ENCODE peak calls at places on chromosomes 5 and 9, in seven cellular contexts. T, G, O, S, V, W and C are unnamed samples.

GRCh38 chr9:130143974-130144373 is 28.2 kb upstream of the NCS1 start:
- DNase-seq in G (no peak), S (peak; percentile 40), V (no peak), O (no peak), T (peak; percentile 42), W (no peak), C (no peak)

GRCh38 chr5:179153921-179154345 is 93.8 kb downstream of the ZNF354C start:
- DNase-seq in S (no peak), W (no peak), V (no peak), O (no peak), G (no peak), T (no peak), C (no peak)

GRCh38 chr9:72173080-72173479 is 23.8 kb downstream of the GDA start:
- DNase-seq in S (no peak), W (no peak), V (no peak), G (no peak), O (no peak), T (no peak), C (no peak)

GRCh38 chr5:81601912-81602311 is 149.0 kb downstream of the SSBP2 start:
- DNase-seq in T (peak; percentile 74), G (no peak), V (no peak), W (no peak), O (no peak), S (peak; percentile 22), C (no peak)

GRCh38 chr5:133247881-133248642 is 196.2 kb downstream of the HSPA4 start:
- DNase-seq in T (peak; percentile 64), G (no peak), O (no peak), S (peak; percentile 36), W (no peak), V (peak; percentile 79), C (no peak)

GRCh38 chr5:31477971-31478370 is 53.9 kb downstream of the DROSHA start:
- DNase-seq in W (no peak), T (no peak), S (no peak), V (no peak), O (no peak), G (no peak), C (no peak)

GRCh38 chr5:78399115-78399514 is 38.7 kb downstream of the SCAMP1 start:
- DNase-seq in G (no peak), S (no peak), T (no peak), W (no peak), O (no peak), V (no peak), C (no peak)

GRCh38 chr9:81666123-81666522 is 23.2 kb downstream of the TLE1 start:
- DNase-seq in G (no peak), V (no peak), W (no peak), O (no peak), S (no peak), T (peak; percentile 56), C (no peak)

GRCh38 chr5:86881493-86882090 is 263.9 kb downstream of the COX7C start:
- DNase-seq in G (no peak), S (no peak), T (no peak), O (no peak), V (no peak), W (no peak), C (no peak)